ENCODE peak calls at places on chromosomes 4 and X, in six cellular contexts. X, R, C, U, Q and T are unnamed samples.

GRCh38 chr4:155047755-155048154 is 160.7 kb upstream of the NPY2R start:
- DNase-seq in X (peak; percentile 60), R (no peak), C (no peak), U (no peak), Q (no peak), T (peak; percentile 39)

GRCh38 chr4:70133473-70133872 is 20.6 kb upstream of the PRR27 start:
- DNase-seq in X (no peak), R (no peak), C (no peak), U (no peak), Q (no peak), T (no peak)

GRCh38 chrX:40148439-40149285 is 50.9 kb upstream of the BCOR start:
- DNase-seq in X (no peak), R (no peak), C (peak; percentile 62), U (no peak), Q (no peak), T (peak; percentile 63)

GRCh38 chr4:168183717-168184571 is 91.6 kb downstream of the ANXA10 start:
- DNase-seq in X (peak; percentile 55), R (no peak), C (no peak), U (peak; percentile 31), Q (no peak), T (peak; percentile 66)

GRCh38 chr4:137960371-137961050 is 281.6 kb downstream of the SLC7A11 start:
- DNase-seq in X (peak; percentile 86), R (no peak), C (no peak), U (no peak), Q (no peak), T (no peak)

GRCh38 chrX:134244043-134244442 is 7.1 kb downstream of the CCDC160 start:
- DNase-seq in X (peak; percentile 50), R (no peak), C (no peak), U (no peak), Q (no peak), T (no peak)

GRCh38 chrX:25941087-25941486 is 197.1 kb upstream of the MAGEB18 start:
- DNase-seq in X (peak; percentile 14), R (no peak), C (no peak), U (no peak), Q (no peak), T (peak; percentile 59)

GRCh38 chr4:151192556-151193235 is 84.3 kb upstream of the PRSS48 start:
- DNase-seq in X (no peak), R (no peak), C (no peak), U (no peak), Q (no peak), T (no peak)

GRCh38 chrX:44536198-44536597 is 6.5 kb downstream of the FUNDC1 start:
- DNase-seq in X (no peak), R (no peak), C (no peak), U (no peak), Q (no peak), T (no peak)

GRCh38 chr4:78610546-78611214 is 59.1 kb downstream of the ANXA3 start:
- DNase-seq in X (no peak), R (no peak), C (no peak), U (no peak), Q (no peak), T (peak; percentile 53)

GRCh38 chr4:156948133-156948532 is 23.5 kb downstream of the PDGFC start:
- DNase-seq in X (peak; percentile 74), R (no peak), C (no peak), U (no peak), Q (no peak), T (no peak)

GRCh38 chrX:155864655-155865054 is 16.5 kb upstream of the VAMP7 start:
- DNase-seq in X (no peak), R (no peak), C (no peak), U (no peak), Q (no peak), T (no peak)